ENCODE peak calls at places on chromosomes 16 and 17, in five cellular contexts. O is GM12878, M is HCT116, E is K562, B is H1. Y is an unnamed sample.

GRCh38 chr17:337022-337420 is 15.6 kb downstream of the RPH3AL start:
- DNase-seq in O (no peak), M (no peak), E (no peak), B (no peak), Y (no peak)

GRCh38 chr16:7471268-7471667 is 138.6 kb downstream of the RBFOX1 start:
- DNase-seq in O (no peak), M (no peak), E (no peak), B (no peak), Y (no peak)

GRCh38 chr17:50274142-50274944 is at the start of gene TMEM92:
- DNase-seq in O (no peak), M (peak), E (peak), B (peak), Y (no peak)

GRCh38 chr17:44197980-44198720 is 1.5 kb downstream of the ATXN7L3 start:
- DNase-seq in O (no peak), M (peak), E (peak), B (no peak), Y (no peak)

GRCh38 chr17:60305141-60305540 is 86.8 kb downstream of the USP32 start:
- DNase-seq in O (peak), M (no peak), E (no peak), B (no peak), Y (peak)

GRCh38 chr16:12002447-12003006 is 26.0 kb downstream of the SNX29 start:
- DNase-seq in O (no peak), M (no peak), E (peak), B (no peak), Y (no peak)

GRCh38 chr17:80109713-80110446 is 8.5 kb downstream of the GAA start:
- DNase-seq in O (no peak), M (no peak), E (no peak), B (no peak), Y (no peak)

GRCh38 chr17:17540935-17541639 is 44.9 kb upstream of the RASD1 start:
- DNase-seq in O (no peak), M (no peak), E (no peak), B (no peak), Y (no peak)

GRCh38 chr16:56183266-56183665 is 8.0 kb upstream of the GNAO1 start:
- DNase-seq in O (no peak), M (no peak), E (no peak), B (no peak), Y (no peak)

GRCh38 chr17:5097101-5097834 is 14.4 kb downstream of the ZNF232 start:
- DNase-seq in O (no peak), M (no peak), E (no peak), B (peak), Y (no peak)

GRCh38 chr17:63486317-63487013 is 9.6 kb downstream of the ACE start:
- DNase-seq in O (no peak), M (no peak), E (no peak), B (no peak), Y (no peak)

GRCh38 chr16:14095883-14096551 is 24.9 kb downstream of the MRTFB start:
- DNase-seq in O (no peak), M (peak), E (no peak), B (no peak), Y (no peak)

GRCh38 chr17:8013731-8014557 is 11.5 kb downstream of the GUCY2D start:
- DNase-seq in O (no peak), M (no peak), E (no peak), B (no peak), Y (no peak)

GRCh38 chr17:83013779-83014117 is 65.7 kb upstream of the METRNL start:
- DNase-seq in O (no peak), M (no peak), E (no peak), B (no peak), Y (no peak)

DNA sequence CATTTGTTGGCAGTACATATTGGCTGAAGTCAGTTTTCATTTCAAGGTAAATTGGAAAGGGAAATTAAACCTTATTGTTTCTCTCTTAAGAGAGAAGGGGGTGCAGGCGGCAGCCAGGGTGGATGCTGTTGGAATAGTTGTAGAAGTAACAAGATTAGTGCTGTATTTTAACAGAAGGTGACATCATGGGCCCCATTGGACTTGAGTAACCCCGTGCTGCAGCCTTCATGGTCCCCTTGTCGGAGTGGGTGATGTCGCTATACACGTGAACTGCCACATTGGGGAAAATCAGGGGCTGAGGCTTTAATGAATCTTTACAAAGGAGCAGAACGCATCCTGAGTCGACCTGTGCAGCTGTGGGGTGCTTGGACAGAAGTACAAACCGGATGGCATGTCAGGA is 3.2 kb downstream of the SNX11 start:
- DNase-seq in O (no peak), M (no peak), E (no peak), B (no peak), Y (no peak)
- TF ChIP-seq RAD21 in O (no peak), M (no peak), E (no peak), B (no peak), Y (no peak)

GRCh38 chr17:19348806-19349205 is 13.7 kb downstream of the B9D1 start:
- DNase-seq in O (no peak), M (no peak), E (no peak), B (no peak), Y (no peak)
- TF ChIP-seq SRF in O (no peak), M (no peak), E (no peak), B (no peak), Y (no peak)

GRCh38 chr16:65758620-65759019 is 607.9 kb upstream of the CDH5 start:
- DNase-seq in O (no peak), M (no peak), E (no peak), B (no peak), Y (no peak)

GRCh38 chr16:65756163-65756562 is 610.3 kb upstream of the CDH5 start:
- DNase-seq in O (no peak), M (no peak), E (no peak), B (no peak), Y (no peak)

GRCh38 chr16:65751622-65752598 is 614.6 kb upstream of the CDH5 start:
- DNase-seq in O (no peak), M (no peak), E (no peak), B (no peak), Y (no peak)

GRCh38 chr16:65757064-65757463 is 609.4 kb upstream of the CDH5 start:
- DNase-seq in O (no peak), M (no peak), E (no peak), B (no peak), Y (no peak)

DNA sequence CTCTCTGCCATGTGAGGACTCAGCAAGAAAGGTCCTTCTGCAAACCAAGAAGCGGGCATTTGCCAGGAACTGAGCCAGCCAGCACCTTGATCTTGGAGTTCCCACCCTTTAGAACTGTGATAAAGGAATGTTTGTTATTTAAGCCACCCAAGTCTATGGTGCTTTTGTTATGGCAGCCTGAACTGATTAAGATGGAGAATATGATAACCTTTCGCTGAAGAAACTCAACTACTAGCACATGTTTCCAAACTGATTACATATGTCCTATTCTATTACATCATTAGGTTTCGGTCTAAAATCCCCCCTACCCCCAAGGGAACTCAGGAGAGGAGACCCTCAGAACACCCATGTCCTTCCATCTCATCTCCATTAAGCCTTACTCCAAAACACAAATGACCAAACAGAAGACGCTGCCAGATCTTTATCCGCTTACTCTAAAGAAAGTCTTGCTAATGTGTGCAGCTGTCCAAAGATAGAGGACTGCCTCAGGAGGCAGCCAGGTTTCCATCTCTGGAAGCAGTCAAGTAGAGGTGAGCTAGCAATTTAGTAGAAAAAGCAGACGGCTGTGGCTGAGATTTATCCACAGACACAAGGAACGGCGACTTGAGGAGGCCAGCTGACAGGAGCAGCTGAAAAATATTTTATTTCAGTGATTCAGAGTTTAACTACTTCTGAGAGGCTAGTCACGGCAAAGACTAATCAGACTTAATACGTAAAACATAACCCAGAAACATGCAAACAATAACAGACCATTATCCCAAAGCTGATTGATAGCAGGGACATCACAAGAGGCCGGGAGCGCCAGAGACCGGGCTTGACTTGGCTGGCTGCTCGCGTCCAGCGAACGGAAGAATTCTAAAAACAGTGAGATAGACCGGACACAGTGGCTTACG is 611.4 kb upstream of the CDH5 start:
- DNase-seq in O (no peak), M (no peak), E (no peak), B (no peak), Y (no peak)
- TF ChIP-seq RAD21 in O (no peak), M (no peak), E (no peak), B (no peak), Y (no peak)

GRCh38 chr16:4111748-4112696 is 4.2 kb downstream of the ADCY9 start:
- DNase-seq in O (no peak), M (no peak), E (no peak), B (no peak), Y (peak)

GRCh38 chr16:4106516-4106915 is 9.7 kb downstream of the ADCY9 start:
- DNase-seq in O (no peak), M (no peak), E (no peak), B (no peak), Y (no peak)

GRCh38 chr16:4110680-4111079 is 5.6 kb downstream of the ADCY9 start:
- DNase-seq in O (no peak), M (no peak), E (no peak), B (no peak), Y (peak)

GRCh38 chr16:4110065-4110464 is 6.2 kb downstream of the ADCY9 start:
- DNase-seq in O (no peak), M (no peak), E (no peak), B (no peak), Y (no peak)

GRCh38 chr16:4109250-4109736 is 6.9 kb downstream of the ADCY9 start:
- DNase-seq in O (no peak), M (no peak), E (no peak), B (no peak), Y (peak)
- TF ChIP-seq SRF in O (no peak), M (no peak), E (no peak), B (no peak), Y (no peak)